ENCODE peak calls at places on chromosome 2, in seven cellular contexts. L, W, Y, A, F, B and X are unnamed samples.

GRCh38 chr2:181411105-181411849 is 45.9 kb upstream of the ITGA4 start:
- DNase-seq in L (no peak), W (no peak), Y (peak), A (no peak), F (peak), B (peak), X (no peak)

GRCh38 chr2:32009479-32010256 is 1.1 kb downstream of the MEMO1 start:
- DNase-seq in L (peak), W (peak), Y (peak), A (no peak), F (peak), B (no peak), X (peak)

GRCh38 chr2:113136828-113137775 is 9.7 kb downstream of the IL1RN start:
- DNase-seq in L (peak), W (no peak), Y (peak), A (no peak), F (peak), B (peak), X (no peak)

GRCh38 chr2:128973566-128973965 is 654.9 kb upstream of the HS6ST1 start:
- DNase-seq in L (no peak), W (no peak), Y (no peak), A (no peak), F (no peak), B (no peak), X (no peak)

GRCh38 chr2:160415991-160416390 is 77.6 kb downstream of the RBMS1 start:
- DNase-seq in L (no peak), W (no peak), Y (no peak), A (no peak), F (no peak), B (no peak), X (no peak)

GRCh38 chr2:233225230-233226068 is 26.0 kb upstream of the ATG16L1 start:
- DNase-seq in L (no peak), W (no peak), Y (no peak), A (no peak), F (no peak), B (no peak), X (no peak)

GRCh38 chr2:65026640-65027464 is 29.4 kb upstream of the CEP68 start:
- DNase-seq in L (no peak), W (no peak), Y (no peak), A (no peak), F (no peak), B (no peak), X (no peak)

GRCh38 chr2:239143858-239144712 is 256.7 kb downstream of the HDAC4 start:
- DNase-seq in L (no peak), W (peak), Y (peak), A (no peak), F (peak), B (peak), X (no peak)

GRCh38 chr2:71715951-71716696 is 262.8 kb downstream of the DYSF start:
- DNase-seq in L (no peak), W (no peak), Y (no peak), A (no peak), F (no peak), B (no peak), X (no peak)

GRCh38 chr2:241775223-241776177 is 1.1 kb upstream of the GAL3ST2 start:
- DNase-seq in L (no peak), W (no peak), Y (no peak), A (peak), F (no peak), B (no peak), X (no peak)

GRCh38 chr2:4454907-4455306 is 751.5 kb downstream of the DCDC2C start:
- DNase-seq in L (no peak), W (no peak), Y (no peak), A (no peak), F (no peak), B (no peak), X (no peak)

GRCh38 chr2:218979846-218980738 is 4.9 kb downstream of the FEV start:
- DNase-seq in L (peak), W (peak), Y (peak), A (peak), F (peak), B (peak), X (peak)

GRCh38 chr2:222738759-222739292 is 67.4 kb downstream of the MOGAT1 start:
- DNase-seq in L (no peak), W (no peak), Y (no peak), A (no peak), F (no peak), B (no peak), X (no peak)

GRCh38 chr2:30225131-30225762 is 6.1 kb upstream of the LBH start:
- DNase-seq in L (no peak), W (no peak), Y (no peak), A (peak), F (peak), B (peak), X (no peak)

GRCh38 chr2:205474746-205475145 is 207.6 kb upstream of the NRP2 start:
- DNase-seq in L (no peak), W (no peak), Y (no peak), A (no peak), F (peak), B (no peak), X (no peak)

GRCh38 chr2:234146087-234146826 is 95.8 kb downstream of the SPP2 start:
- DNase-seq in L (no peak), W (no peak), Y (no peak), A (no peak), F (peak), B (peak), X (no peak)

GRCh38 chr2:128779301-128780095 is 460.8 kb upstream of the HS6ST1 start:
- DNase-seq in L (no peak), W (no peak), Y (no peak), A (no peak), F (no peak), B (no peak), X (no peak)

GRCh38 chr2:206423147-206423546 is 20.2 kb upstream of the ADAM23 start:
- DNase-seq in L (no peak), W (no peak), Y (peak), A (no peak), F (peak), B (no peak), X (no peak)